ENCODE peak calls at places on chromosomes 11 and 22, in six cellular contexts. I, J, H, C, Q and T are unnamed samples.

GRCh38 chr11:23924226-23924625 is 572.6 kb upstream of the LUZP2 start:
- DNase-seq in Q (no peak), J (no peak), H (no peak), C (no peak), I (no peak), T (no peak)

GRCh38 chr11:7905549-7905948 is 25.5 kb downstream of the OR10A6 start:
- DNase-seq in C (no peak), I (no peak), J (no peak), Q (no peak), H (no peak), T (no peak)

GRCh38 chr11:9210922-9211320 is 54.2 kb downstream of the DENND5A start:
- DNase-seq in C (no peak), H (no peak), Q (no peak), I (peak), J (no peak), T (no peak)

GRCh38 chr11:68436985-68437926 is 23.3 kb upstream of the PPP6R3 start:
- DNase-seq in I (no peak), C (peak), Q (no peak), J (no peak), H (no peak), T (no peak)

GRCh38 chr11:58358969-58359368 is at the start of gene OR5B17:
- DNase-seq in J (no peak), C (no peak), Q (no peak), H (no peak), I (no peak), T (no peak)

GRCh38 chr22:45302047-45302446 is 7.7 kb upstream of the FAM118A start:
- DNase-seq in I (no peak), Q (peak), H (no peak), C (no peak), J (no peak), T (no peak)

GRCh38 chr11:122923302-122923701 is 40.7 kb downstream of the JHY start:
- DNase-seq in J (no peak), H (no peak), Q (no peak), I (no peak), C (no peak), T (no peak)

GRCh38 chr11:112213753-112214152 is 12.5 kb upstream of the PTS start:
- DNase-seq in I (no peak), H (no peak), J (no peak), Q (peak), C (no peak), T (no peak)

GRCh38 chr11:130478204-130478701 is 29.8 kb downstream of the ADAMTS15 start:
- DNase-seq in H (no peak), Q (no peak), C (no peak), I (no peak), J (no peak), T (no peak)

GRCh38 chr22:31496735-31497146 is 405 bp downstream of the SFI1 start:
- DNase-seq in J (no peak), C (no peak), H (no peak), Q (no peak), I (no peak), T (no peak)

GRCh38 chr22:36546092-36546804 is 17.3 kb upstream of the EIF3D start:
- DNase-seq in J (peak), I (no peak), C (peak), Q (peak), H (peak), T (no peak)

GRCh38 chr11:134841972-134842371 is 429.9 kb upstream of the B3GAT1 start:
- DNase-seq in J (no peak), Q (no peak), H (no peak), C (no peak), I (no peak), T (no peak)

GRCh38 chr11:116771935-116772334 is 852 bp downstream of the BUD13 start:
- DNase-seq in I (no peak), J (no peak), C (no peak), Q (no peak), H (no peak), T (no peak)

GRCh38 chr22:49586244-49586748 is 241.4 kb downstream of the BRD1 start:
- DNase-seq in C (no peak), Q (peak), I (no peak), H (no peak), J (no peak), T (no peak)

GRCh38 chr11:107176148-107177105 is 158.2 kb upstream of the GUCY1A2 start:
- DNase-seq in I (no peak), H (no peak), C (no peak), Q (no peak), J (no peak), T (no peak)

GRCh38 chr11:118098996-118099837 is 12.5 kb upstream of the SMIM35 start:
- DNase-seq in C (peak), I (no peak), J (no peak), H (no peak), Q (no peak), T (no peak)

GRCh38 chr22:17786435-17787158 is 12.3 kb upstream of the BID start:
- DNase-seq in H (no peak), I (no peak), Q (peak), J (no peak), C (peak), T (no peak)

GRCh38 chr22:38233427-38233826 is 31.6 kb downstream of the MAFF start:
- DNase-seq in J (no peak), C (no peak), Q (no peak), H (no peak), I (no peak), T (no peak)

GRCh38 chr11:12864316-12865156 is 144.6 kb upstream of the RASSF10 start:
- DNase-seq in I (no peak), H (no peak), Q (no peak), J (peak), C (no peak), T (no peak)

GRCh38 chr11:73143126-73143838 is 1.2 kb upstream of the FCHSD2 start:
- DNase-seq in J (no peak), I (no peak), H (no peak), Q (peak), C (peak), T (no peak)

GRCh38 chr11:15197696-15198095 is 83.0 kb downstream of the INSC start:
- DNase-seq in C (no peak), Q (no peak), J (no peak), I (no peak), H (no peak), T (no peak)

GRCh38 chr11:63913866-63914830 is 2.8 kb downstream of the RCOR2 start:
- DNase-seq in Q (no peak), H (no peak), C (no peak), I (no peak), J (no peak), T (no peak)

GRCh38 chr11:63917685-63918523 is 940 bp upstream of the RCOR2 start:
- DNase-seq in H (no peak), Q (peak), C (peak), J (no peak), I (no peak), T (no peak)

GRCh38 chr11:63914896-63915681 is 1.9 kb downstream of the RCOR2 start:
- DNase-seq in Q (no peak), J (no peak), I (no peak), H (no peak), C (no peak), T (no peak)

GRCh38 chr11:63916837-63917684 is at the start of gene RCOR2:
- DNase-seq in Q (peak), H (peak), J (no peak), C (peak), I (no peak), T (peak)

GRCh38 chr11:63915961-63916836 is 765 bp downstream of the RCOR2 start:
- DNase-seq in H (no peak), I (no peak), C (peak), J (no peak), Q (peak), T (no peak)
- TF ChIP-seq POLR2AphosphoS5 in H (no peak), I (no peak), C (no peak), J (peak), Q (no peak), T (no peak)

DNA sequence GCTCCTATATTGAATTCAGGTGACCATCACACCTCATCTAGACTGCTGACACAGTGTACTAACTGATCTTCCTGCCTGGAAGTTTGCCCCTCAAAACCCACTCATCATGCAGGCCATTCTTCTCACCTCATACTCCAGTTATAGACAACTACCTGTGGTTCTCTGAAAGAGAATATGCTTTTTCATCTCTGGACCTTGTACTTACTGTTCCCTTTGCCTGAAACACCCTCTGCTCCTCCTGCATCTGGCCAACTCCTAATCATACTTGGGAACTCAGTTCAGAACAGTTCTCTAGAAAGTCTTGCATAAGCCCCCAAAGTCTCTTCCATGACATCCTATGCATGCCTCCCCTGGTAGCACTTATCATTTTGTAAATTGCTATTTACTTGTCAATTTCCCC is 28.2 kb upstream of the P4HA3 start:
- DNase-seq in H (no peak), Q (no peak), J (no peak), C (no peak), I (no peak), T (no peak)
- TF ChIP-seq POLR2A in H (no peak), Q (no peak), J (no peak), C (no peak), I (no peak), T (no peak)

GRCh38 chr11:65427691-65428577 is 5.3 kb downstream of the NEAT1 start:
- DNase-seq in H (no peak), Q (no peak), J (no peak), C (no peak), I (no peak), T (no peak)
- TF ChIP-seq TAF1 in H (peak), Q (no peak), J (no peak), C (no peak), I (peak), T (no peak)

GRCh38 chr11:35256296-35256695 is 117.3 kb downstream of the CD44 start:
- DNase-seq in J (no peak), I (no peak), Q (no peak), H (no peak), C (no peak), T (no peak)

GRCh38 chr11:35250192-35250591 is 111.2 kb downstream of the CD44 start:
- DNase-seq in H (no peak), Q (no peak), I (no peak), C (no peak), J (no peak), T (no peak)

GRCh38 chr11:35250631-35251030 is 111.7 kb downstream of the CD44 start:
- DNase-seq in J (no peak), H (no peak), Q (no peak), I (no peak), C (no peak), T (no peak)

GRCh38 chr11:35255514-35255913 is 116.5 kb downstream of the CD44 start:
- DNase-seq in H (no peak), C (no peak), I (no peak), Q (no peak), J (no peak), T (no peak)

GRCh38 chr11:35253237-35253636 is 114.3 kb downstream of the CD44 start:
- DNase-seq in I (no peak), J (no peak), C (no peak), Q (no peak), H (no peak), T (no peak)
- TF ChIP-seq POLR2AphosphoS5 in I (no peak), J (no peak), C (no peak), Q (no peak), H (no peak), T (no peak)

GRCh38 chr11:36093548-36093947 is 149.7 kb downstream of the LDLRAD3 start:
- DNase-seq in J (no peak), Q (no peak), H (no peak), C (no peak), I (no peak), T (no peak)

GRCh38 chr11:36089920-36090319 is 146.1 kb downstream of the LDLRAD3 start:
- DNase-seq in H (no peak), I (no peak), J (no peak), Q (peak), C (no peak), T (no peak)

GRCh38 chr11:36092314-36093030 is 148.6 kb downstream of the LDLRAD3 start:
- DNase-seq in I (no peak), Q (no peak), C (no peak), J (peak), H (no peak), T (no peak)

GRCh38 chr11:36090351-36091245 is 146.7 kb downstream of the LDLRAD3 start:
- DNase-seq in J (no peak), Q (no peak), C (no peak), H (no peak), I (no peak), T (no peak)

DNA sequence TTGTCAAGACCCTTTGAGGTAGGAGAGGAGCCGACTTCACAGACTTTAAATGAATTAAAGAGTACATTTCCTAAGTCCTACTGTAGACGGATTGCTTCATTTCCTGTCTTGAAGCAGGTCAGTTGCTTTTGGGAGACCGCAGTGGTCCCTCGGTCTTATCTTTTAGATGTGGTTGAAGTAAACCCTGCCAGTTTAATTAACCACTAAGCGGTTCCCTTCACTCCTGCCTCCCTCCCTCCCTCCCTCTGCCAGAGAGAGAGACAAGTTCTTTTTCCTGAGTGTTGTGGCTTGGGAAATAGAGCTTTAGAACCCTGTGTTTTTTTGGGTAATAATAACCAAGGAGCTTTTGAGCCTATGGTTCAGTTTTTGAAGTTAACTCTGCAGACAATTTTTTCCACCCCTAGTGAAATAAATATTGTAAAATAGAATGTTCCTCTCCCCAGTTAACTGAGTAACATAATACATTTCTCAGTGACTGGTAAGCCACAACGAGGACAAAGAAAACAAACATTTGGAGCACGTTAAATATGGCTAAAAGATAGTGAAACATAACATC is 147.5 kb downstream of the LDLRAD3 start:
- DNase-seq in C (peak), Q (no peak), J (no peak), I (no peak), H (no peak), T (no peak)
- TF ChIP-seq POLR2A in C (no peak), Q (no peak), J (no peak), I (no peak), H (no peak), T (no peak)

GRCh38 chr11:63839508-63840355 is 822 bp downstream of the MARK2 start:
- DNase-seq in J (no peak), I (no peak), C (peak), Q (no peak), H (no peak), T (no peak)

GRCh38 chr11:63837719-63838118 is 1.2 kb upstream of the MARK2 start:
- DNase-seq in C (no peak), Q (no peak), J (no peak), I (no peak), H (no peak), T (no peak)

GRCh38 chr11:63838682-63839507 is at the start of gene MARK2:
- DNase-seq in H (peak), Q (peak), C (peak), J (peak), I (peak), T (peak)

GRCh38 chr11:63837027-63837688 is 1.8 kb upstream of the MARK2 start:
- DNase-seq in H (no peak), Q (peak), J (no peak), I (no peak), C (peak), T (no peak)

DNA sequence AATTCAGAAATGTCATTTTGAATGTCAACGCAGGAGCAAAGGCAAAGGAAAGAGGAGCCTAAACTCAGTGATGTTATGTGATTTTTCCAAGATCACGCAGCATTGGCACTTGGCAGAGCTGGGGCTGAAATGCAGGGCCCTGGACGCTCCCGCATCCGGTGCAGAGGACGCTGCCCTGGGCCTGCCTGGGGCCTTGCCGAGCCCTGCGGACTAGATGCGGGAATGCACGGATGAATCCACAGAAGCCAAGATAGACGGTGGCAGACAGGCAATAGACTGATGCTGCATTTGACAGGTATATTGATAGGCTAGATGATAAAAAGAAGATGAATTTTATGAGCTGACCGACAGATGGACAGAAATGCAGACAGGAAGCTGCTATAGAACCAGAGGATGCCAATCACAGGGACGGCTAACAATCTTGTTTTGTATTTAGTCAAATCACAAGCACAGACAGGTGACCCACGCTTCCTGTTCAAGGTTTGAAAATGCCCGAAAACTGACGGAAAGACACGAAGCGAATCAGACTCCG is 694 bp upstream of the MARK2 start:
- DNase-seq in J (no peak), Q (no peak), C (no peak), H (no peak), I (peak), T (no peak)
- TF ChIP-seq TAF1 in J (no peak), Q (no peak), C (no peak), H (no peak), I (no peak), T (no peak)

GRCh38 chr11:20364412-20364792 is 888 bp downstream of the HTATIP2 start:
- DNase-seq in C (peak), H (no peak), I (no peak), Q (no peak), J (no peak), T (no peak)

GRCh38 chr11:20362481-20362880 is 1.0 kb upstream of the HTATIP2 start:
- DNase-seq in J (no peak), I (no peak), H (no peak), C (no peak), Q (no peak), T (no peak)

GRCh38 chr11:20360650-20361049 is 2.9 kb upstream of the HTATIP2 start:
- DNase-seq in I (peak), J (no peak), H (no peak), C (no peak), Q (peak), T (no peak)

GRCh38 chr11:20363149-20363499 is 390 bp upstream of the HTATIP2 start:
- DNase-seq in C (no peak), I (no peak), H (no peak), Q (no peak), J (no peak), T (no peak)

GRCh38 chr11:20363500-20364411 is at the start of gene HTATIP2:
- DNase-seq in Q (no peak), H (peak), J (no peak), I (no peak), C (peak), T (peak)
- TF ChIP-seq POLR2AphosphoS5 in Q (no peak), H (peak), J (no peak), I (peak), C (peak), T (peak)

GRCh38 chr11:128830836-128831780 is 36.0 kb downstream of the KCNJ1 start:
- DNase-seq in J (peak), Q (peak), C (peak), H (peak), I (peak), T (no peak)
- TF ChIP-seq POLR2A in J (no peak), Q (no peak), C (no peak), H (no peak), I (no peak), T (no peak)

GRCh38 chr11:78714539-78714938 is 139.9 kb upstream of the NARS2 start:
- DNase-seq in J (no peak), Q (no peak), C (no peak), I (no peak), H (no peak), T (no peak)
- TF ChIP-seq TAF1 in J (no peak), Q (no peak), C (no peak), I (no peak), H (no peak), T (no peak)

GRCh38 chr11:67117176-67117575 is 1.9 kb upstream of the KDM2A start:
- DNase-seq in Q (no peak), C (no peak), I (no peak), H (no peak), J (no peak), T (no peak)
- TF ChIP-seq POLR2AphosphoS5 in Q (no peak), C (no peak), I (no peak), H (no peak), J (no peak), T (no peak)